ENCODE peak calls at places on chromosome 19, in seven cellular contexts. V is IMR-90, P is neuronal stem cell, D is mesendoderm, O is H1, L is H9, T is trophoblast cell. Y is an unnamed sample.

GRCh38 chr19:33997690-33998089 is 174.6 kb upstream of the LSM14A start:
- DNase-seq in V (no peak), P (no peak), D (no peak), O (no peak), L (no peak), T (no peak), Y (no peak)

GRCh38 chr19:4393947-4394590 is 6.3 kb downstream of the SH3GL1 start:
- DNase-seq in V (no peak), P (no peak), D (peak; percentile 44), O (no peak), L (no peak), T (peak; percentile 81), Y (peak; percentile 58)

GRCh38 chr19:18759435-18760426 is 31.4 kb downstream of the COMP start:
- DNase-seq in V (no peak), P (no peak), D (no peak), O (no peak), L (no peak), T (no peak), Y (no peak)

GRCh38 chr19:19224852-19225494 is 13.2 kb downstream of the NCAN start:
- DNase-seq in V (peak; percentile 44), P (peak; percentile 65), D (peak; percentile 94), O (peak; percentile 91), L (peak; percentile 94), T (peak; percentile 66), Y (peak; percentile 75)

GRCh38 chr19:29881386-29881785 is 60.7 kb upstream of the URI1 start:
- DNase-seq in V (peak; percentile 18), P (no peak), D (no peak), O (no peak), L (no peak), T (no peak), Y (no peak)

GRCh38 chr19:40600086-40600917 is 867 bp upstream of the LTBP4 start:
- DNase-seq in V (no peak), P (no peak), D (no peak), O (no peak), L (peak; percentile 33), T (no peak), Y (no peak)

GRCh38 chr19:30338878-30339623 is 33.1 kb upstream of the ZNF536 start:
- DNase-seq in V (no peak), P (no peak), D (no peak), O (no peak), L (no peak), T (no peak), Y (no peak)

GRCh38 chr19:35354898-35355297 is 3.4 kb upstream of the FFAR3 start:
- DNase-seq in V (no peak), P (no peak), D (no peak), O (no peak), L (no peak), T (no peak), Y (no peak)

GRCh38 chr19:13118424-13119193 is 545 bp downstream of the NACC1 start:
- DNase-seq in V (peak; percentile 31), P (peak; percentile 71), D (peak; percentile 94), O (peak; percentile 92), L (peak; percentile 96), T (peak; percentile 39), Y (peak; percentile 37)

GRCh38 chr19:40681039-40681438 is 9.4 kb downstream of the NUMBL start:
- DNase-seq in V (no peak), P (no peak), D (no peak), O (no peak), L (no peak), T (no peak), Y (no peak)

GRCh38 chr19:49217382-49217781 is 59.8 kb downstream of the TRPM4 start:
- DNase-seq in V (peak; percentile 72), P (no peak), D (no peak), O (no peak), L (no peak), T (no peak), Y (peak; percentile 22)

GRCh38 chr19:2254052-2254872 is 2.0 kb downstream of the JSRP1 start:
- DNase-seq in V (peak; percentile 23), P (peak; percentile 67), D (peak; percentile 84), O (peak; percentile 93), L (peak; percentile 79), T (peak; percentile 44), Y (peak; percentile 70)

GRCh38 chr19:10826846-10827245 is 9.2 kb downstream of the TMED1 start:
- DNase-seq in V (no peak), P (no peak), D (no peak), O (no peak), L (no peak), T (no peak), Y (no peak)

GRCh38 chr19:13013649-13014048 is 18.4 kb downstream of the NFIX start:
- DNase-seq in V (no peak), P (no peak), D (no peak), O (no peak), L (no peak), T (no peak), Y (no peak)

GRCh38 chr19:23283925-23284324 is 33.7 kb upstream of the ZNF724 start:
- DNase-seq in V (peak; percentile 30), P (no peak), D (peak; percentile 85), O (peak; percentile 82), L (peak; percentile 71), T (peak; percentile 68), Y (peak; percentile 26)

GRCh38 chr19:41304706-41305483 is 5.1 kb upstream of the CCDC97 start:
- DNase-seq in V (no peak), P (no peak), D (no peak), O (no peak), L (no peak), T (no peak), Y (no peak)

GRCh38 chr19:28581468-28581770 is 631.5 kb downstream of the UQCRFS1 start:
- DNase-seq in V (no peak), P (no peak), D (no peak), O (no peak), L (no peak), T (no peak), Y (no peak)

GRCh38 chr19:34402074-34402600 is 2.1 kb upstream of the PDCD2L start:
- DNase-seq in V (no peak), P (no peak), D (no peak), O (no peak), L (no peak), T (no peak), Y (no peak)

GRCh38 chr19:1523412-1524205 is at the start of gene PLK5:
- DNase-seq in V (no peak), P (no peak), D (no peak), O (no peak), L (no peak), T (no peak), Y (no peak)

GRCh38 chr19:16421982-16422381 is 49.8 kb downstream of the EPS15L1 start:
- DNase-seq in V (no peak), P (no peak), D (no peak), O (no peak), L (no peak), T (no peak), Y (no peak)

GRCh38 chr19:16420781-16421386 is 50.9 kb downstream of the EPS15L1 start:
- DNase-seq in V (no peak), P (no peak), D (peak; percentile 3), O (no peak), L (peak; percentile 50), T (no peak), Y (peak; percentile 91)

GRCh38 chr19:16425993-16426392 is 45.8 kb downstream of the EPS15L1 start:
- DNase-seq in V (no peak), P (no peak), D (no peak), O (no peak), L (no peak), T (no peak), Y (no peak)

GRCh38 chr19:16425019-16425418 is 46.8 kb downstream of the EPS15L1 start:
- DNase-seq in V (no peak), P (no peak), D (no peak), O (no peak), L (no peak), T (no peak), Y (no peak)

GRCh38 chr19:16423891-16424290 is 47.9 kb downstream of the EPS15L1 start:
- DNase-seq in V (no peak), P (no peak), D (no peak), O (no peak), L (no peak), T (no peak), Y (no peak)
- H3K9ac ChIP-seq in V (no peak overlapping the region), P (no peak overlapping the region), D (no peak overlapping the region), O (no peak overlapping the region), L (no peak overlapping the region), T (no peak overlapping the region), Y (no peak overlapping the region)

DNA sequence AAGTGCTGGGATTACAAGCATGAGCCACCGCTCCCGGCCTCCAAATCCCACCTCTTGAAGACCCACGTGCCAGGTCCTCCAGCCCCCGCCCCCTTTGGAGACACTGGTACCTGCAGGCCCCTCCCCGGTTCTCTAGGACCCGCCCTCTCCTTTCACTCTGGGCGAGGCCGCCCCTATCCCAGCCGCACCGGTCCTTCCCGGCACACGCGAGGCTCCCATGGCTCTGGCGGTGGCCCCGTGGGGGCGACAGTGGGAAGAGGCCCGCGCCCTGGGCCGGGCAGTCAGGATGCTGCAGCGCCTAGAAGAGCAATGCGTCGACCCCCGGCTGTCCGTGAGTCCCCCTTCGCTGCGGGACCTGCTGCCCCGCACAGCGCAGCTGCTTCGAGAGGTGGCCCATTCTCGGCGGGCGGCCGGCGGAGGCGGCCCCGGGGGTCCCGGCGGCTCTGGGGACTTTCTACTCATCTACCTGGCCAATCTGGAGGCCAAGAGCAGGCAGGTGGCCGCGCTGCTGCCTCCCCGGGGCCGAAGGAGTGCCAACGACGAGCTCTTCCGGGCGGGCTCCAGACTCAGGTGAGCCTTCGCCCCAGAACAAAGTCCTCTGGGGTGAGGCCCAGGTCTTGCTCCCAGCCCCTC is at the start of gene CBLC:
- DNase-seq in V (no peak), P (no peak), D (peak; percentile 96), O (peak; percentile 92), L (peak; percentile 97), T (peak; percentile 94), Y (no peak)
- H4K8ac ChIP-seq in V (no peak within 1 kb of the TSS), P (no peak within 1 kb of the TSS), D (no peak within 1 kb of the TSS), O (peak within 1 kb of the TSS; percentile 96), L (no peak within 1 kb of the TSS), T (peak within 1 kb of the TSS; percentile 48), Y (no peak within 1 kb of the TSS)

GRCh38 chr19:17625980-17626379 is 62.2 kb downstream of the UNC13A start:
- DNase-seq in V (no peak), P (no peak), D (no peak), O (no peak), L (no peak), T (no peak), Y (no peak)
- H3K4me2 ChIP-seq in V (no peak overlapping the region), P (no peak overlapping the region), D (no peak overlapping the region), O (no peak overlapping the region), L (no peak overlapping the region), T (no peak overlapping the region), Y (no peak overlapping the region)

DNA sequence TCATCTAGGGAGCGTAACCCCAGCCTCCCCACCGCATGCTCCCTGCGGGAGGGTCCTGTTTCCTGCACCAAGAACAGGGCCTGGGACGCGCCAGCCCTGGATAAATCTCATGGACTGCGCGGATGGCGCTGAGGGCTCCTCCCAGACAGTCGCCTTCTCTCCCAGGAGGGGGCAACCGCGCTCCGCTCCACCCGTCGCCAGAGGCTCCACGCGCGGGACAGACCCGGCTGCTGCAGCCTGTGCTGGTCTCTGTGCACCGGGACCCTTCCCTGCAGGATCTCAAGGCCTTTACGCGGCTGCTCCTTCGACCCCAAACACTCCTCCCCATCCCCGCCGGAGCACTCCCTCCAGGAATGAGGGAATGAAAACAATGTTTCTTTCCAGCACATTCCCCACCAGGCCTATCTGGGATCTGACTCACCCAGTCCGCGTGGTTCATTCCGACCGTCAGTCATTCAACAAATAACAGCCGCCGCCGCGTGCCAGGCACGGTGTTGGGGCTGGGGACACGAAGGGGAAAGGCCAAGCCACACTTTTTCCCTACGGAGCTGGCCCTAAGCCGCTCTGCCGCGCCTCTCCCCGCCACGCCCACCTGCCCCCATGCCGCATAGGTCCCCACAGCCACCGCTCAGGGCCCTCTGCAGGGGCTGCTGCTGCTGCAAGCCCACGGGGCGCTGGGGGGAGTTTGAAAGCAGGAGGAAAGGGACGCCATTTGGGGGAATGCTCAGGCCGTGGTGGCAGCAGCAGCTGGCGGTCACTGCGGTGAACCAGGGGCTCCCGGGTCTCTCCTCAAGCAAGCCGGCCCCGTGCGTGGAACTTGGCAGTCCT is 6.0 kb downstream of the PNMA8B start:
- DNase-seq in V (peak; percentile 62), P (no peak), D (peak; percentile 80), O (peak; percentile 74), L (no peak), T (peak; percentile 47), Y (peak; percentile 75)
- H3K9ac ChIP-seq in V (no peak overlapping the region), P (peak overlapping the region; percentile 82), D (no peak overlapping the region), O (no peak overlapping the region), L (no peak overlapping the region), T (no peak overlapping the region), Y (peak overlapping the region; percentile 45)

Y was measured in mesenchymal stem cell.